ENCODE peak calls at places on chromosome 21, in six cellular contexts. One of them, this sample, is unnamed.

GRCh38 chr21:37450385-37451044 is 83.9 kb downstream of the DYRK1A start:
- DNase-seq in neural progenitor cell: no peak
- DNase-seq in GM23248: peak; percentile 76
- DNase-seq in tibial artery: no peak
- DNase-seq in endodermal cell: no peak
- DNase-seq in left ventricle myocardium inferior: no peak
- DNase-seq in this sample: no peak

GRCh38 chr21:14401217-14401616 is 18.3 kb upstream of the HSPA13 start:
- DNase-seq in left ventricle myocardium inferior: no peak
- DNase-seq in endodermal cell: no peak
- DNase-seq in GM23248: no peak
- DNase-seq in tibial artery: no peak
- DNase-seq in neural progenitor cell: no peak
- DNase-seq in this sample: no peak

GRCh38 chr21:27802816-27803475 is 836.1 kb upstream of the ADAMTS5 start:
- DNase-seq in neural progenitor cell: peak; percentile 67
- DNase-seq in tibial artery: no peak
- DNase-seq in GM23248: peak; percentile 64
- DNase-seq in left ventricle myocardium inferior: no peak
- DNase-seq in endodermal cell: peak; percentile 86
- DNase-seq in this sample: peak; percentile 52

GRCh38 chr21:32329776-32330175 is 31.1 kb downstream of the MRAP start:
- DNase-seq in endodermal cell: peak; percentile 5
- DNase-seq in neural progenitor cell: no peak
- DNase-seq in GM23248: peak; percentile 76
- DNase-seq in left ventricle myocardium inferior: no peak
- DNase-seq in tibial artery: no peak
- DNase-seq in this sample: no peak

GRCh38 chr21:36350282-36350910 is 30.4 kb downstream of the MORC3 start:
- DNase-seq in neural progenitor cell: no peak
- DNase-seq in tibial artery: no peak
- DNase-seq in left ventricle myocardium inferior: no peak
- DNase-seq in endodermal cell: peak; percentile 48
- DNase-seq in GM23248: peak; percentile 69
- DNase-seq in this sample: no peak

GRCh38 chr21:31084689-31085088 is 46.4 kb upstream of the KRTAP19-8 start:
- DNase-seq in tibial artery: no peak
- DNase-seq in endodermal cell: no peak
- DNase-seq in neural progenitor cell: no peak
- DNase-seq in GM23248: no peak
- DNase-seq in left ventricle myocardium inferior: no peak
- DNase-seq in this sample: no peak

GRCh38 chr21:25927195-25927880 is 192.6 kb downstream of the GABPA start:
- DNase-seq in GM23248: no peak
- DNase-seq in tibial artery: no peak
- DNase-seq in endodermal cell: no peak
- DNase-seq in left ventricle myocardium inferior: no peak
- DNase-seq in neural progenitor cell: no peak
- DNase-seq in this sample: no peak

GRCh38 chr21:32468567-32469175 is 56.2 kb downstream of the EVA1C start:
- DNase-seq in tibial artery: no peak
- DNase-seq in left ventricle myocardium inferior: no peak
- DNase-seq in neural progenitor cell: no peak
- DNase-seq in GM23248: no peak
- DNase-seq in endodermal cell: no peak
- DNase-seq in this sample: no peak

GRCh38 chr21:37700641-37701202 is 215.5 kb downstream of the KCNJ6 start:
- DNase-seq in tibial artery: no peak
- DNase-seq in neural progenitor cell: peak; percentile 74
- DNase-seq in GM23248: peak; percentile 84
- DNase-seq in left ventricle myocardium inferior: no peak
- DNase-seq in endodermal cell: peak; percentile 75
- DNase-seq in this sample: peak; percentile 88

GRCh38 chr21:14683021-14683420 is 136.9 kb upstream of the SAMSN1 start:
- DNase-seq in neural progenitor cell: no peak
- DNase-seq in GM23248: no peak
- DNase-seq in endodermal cell: no peak
- DNase-seq in tibial artery: no peak
- DNase-seq in left ventricle myocardium inferior: no peak
- DNase-seq in this sample: no peak

GRCh38 chr21:31671931-31672330 is 12.4 kb downstream of the SOD1 start:
- DNase-seq in GM23248: no peak
- DNase-seq in left ventricle myocardium inferior: no peak
- DNase-seq in tibial artery: no peak
- DNase-seq in neural progenitor cell: peak; percentile 29
- DNase-seq in endodermal cell: no peak
- DNase-seq in this sample: peak; percentile 58

GRCh38 chr21:42272984-42273600 is 42.1 kb downstream of the TFF3 start:
- DNase-seq in tibial artery: no peak
- DNase-seq in endodermal cell: no peak
- DNase-seq in left ventricle myocardium inferior: no peak
- DNase-seq in neural progenitor cell: no peak
- DNase-seq in GM23248: no peak
- DNase-seq in this sample: peak; percentile 66
- H3K36me3 ChIP-seq in tibial artery: no peaks in the 10 kb centered on the region
- H3K36me3 ChIP-seq in endodermal cell: no peaks in the 10 kb centered on the region
- H3K36me3 ChIP-seq in left ventricle myocardium inferior: peaks cover 39% of the 10 kb centered on the region
- H3K36me3 ChIP-seq in neural progenitor cell: no peaks in the 10 kb centered on the region
- H3K36me3 ChIP-seq in GM23248: no peaks in the 10 kb centered on the region
- H3K36me3 ChIP-seq in this sample: no peaks in the 10 kb centered on the region

GRCh38 chr21:46667191-46667734 is 31.8 kb downstream of the PRMT2 start:
- DNase-seq in endodermal cell: peak; percentile 76
- DNase-seq in tibial artery: no peak
- DNase-seq in neural progenitor cell: peak; percentile 58
- DNase-seq in GM23248: peak; percentile 43
- DNase-seq in left ventricle myocardium inferior: no peak
- DNase-seq in this sample: peak; percentile 80
- H3K4me3 ChIP-seq in endodermal cell: peak overlapping the region; percentile 87
- H3K4me3 ChIP-seq in tibial artery: peak overlapping the region; percentile 32
- H3K4me3 ChIP-seq in neural progenitor cell: peak overlapping the region; percentile 63
- H3K4me3 ChIP-seq in GM23248: peak overlapping the region; percentile 81
- H3K4me3 ChIP-seq in left ventricle myocardium inferior: peak overlapping the region; percentile 64
- H3K4me3 ChIP-seq in this sample: peak overlapping the region; percentile 70

DNA sequence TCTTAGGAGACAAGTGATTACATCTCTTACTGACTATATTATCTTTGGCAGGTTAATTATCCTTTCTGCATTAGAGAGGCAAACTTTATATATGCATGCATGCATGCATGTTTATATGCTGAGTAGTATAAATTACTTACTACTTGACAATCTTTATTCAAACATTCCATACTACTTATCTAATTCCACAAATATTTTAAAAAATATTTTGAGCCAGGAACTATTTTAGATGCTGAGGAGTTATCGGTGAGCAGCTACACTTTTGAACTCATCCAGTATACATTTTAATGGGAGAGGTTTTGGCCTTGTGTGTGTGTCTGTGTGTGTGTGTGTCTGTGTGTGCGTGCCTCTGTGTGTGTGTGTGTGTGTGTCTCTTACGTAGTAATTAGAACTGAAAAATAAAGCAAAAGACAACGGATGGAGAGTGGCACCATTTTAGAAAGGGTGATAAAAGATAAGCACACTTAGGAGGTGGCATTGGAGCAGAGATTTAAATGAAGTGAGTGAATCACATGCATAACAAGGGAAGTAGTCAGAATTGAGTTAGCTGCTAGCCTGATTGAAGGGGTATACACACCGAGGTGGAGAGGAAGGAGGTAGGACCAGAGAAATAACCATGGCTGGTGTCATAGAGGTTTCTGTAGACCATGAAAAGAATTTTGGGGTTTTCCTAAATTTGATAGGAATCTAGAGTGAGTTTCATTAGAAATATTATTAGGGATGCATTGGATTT is 1488.4 kb downstream of the MRPL39 start:
- DNase-seq in left ventricle myocardium inferior: no peak
- DNase-seq in tibial artery: no peak
- DNase-seq in endodermal cell: no peak
- DNase-seq in GM23248: no peak
- DNase-seq in neural progenitor cell: no peak
- DNase-seq in this sample: peak; percentile 2
- H3K36me3 ChIP-seq in left ventricle myocardium inferior: no peaks in the 10 kb centered on the region
- H3K36me3 ChIP-seq in tibial artery: no peaks in the 10 kb centered on the region
- H3K36me3 ChIP-seq in endodermal cell: no peaks in the 10 kb centered on the region
- H3K36me3 ChIP-seq in GM23248: no peaks in the 10 kb centered on the region
- H3K36me3 ChIP-seq in neural progenitor cell: no peaks in the 10 kb centered on the region
- H3K36me3 ChIP-seq in this sample: no peaks in the 10 kb centered on the region

GRCh38 chr21:43842742-43843141 is 22.3 kb upstream of the AGPAT3 start:
- DNase-seq in tibial artery: no peak
- DNase-seq in GM23248: no peak
- DNase-seq in left ventricle myocardium inferior: no peak
- DNase-seq in neural progenitor cell: no peak
- DNase-seq in endodermal cell: no peak
- DNase-seq in this sample: no peak
- H3K4me3 ChIP-seq in tibial artery: no peak overlapping the region
- H3K4me3 ChIP-seq in GM23248: no peak overlapping the region
- H3K4me3 ChIP-seq in left ventricle myocardium inferior: no peak overlapping the region
- H3K4me3 ChIP-seq in neural progenitor cell: no peak overlapping the region
- H3K4me3 ChIP-seq in endodermal cell: no peak overlapping the region
- H3K4me3 ChIP-seq in this sample: no peak overlapping the region

GRCh38 chr21:45475004-45475685 is 67.1 kb downstream of the SLC19A1 start:
- DNase-seq in endodermal cell: no peak
- DNase-seq in neural progenitor cell: no peak
- DNase-seq in left ventricle myocardium inferior: no peak
- DNase-seq in GM23248: no peak
- DNase-seq in tibial artery: no peak
- DNase-seq in this sample: no peak

GRCh38 chr21:45478115-45478801 is 64.0 kb downstream of the SLC19A1 start:
- DNase-seq in left ventricle myocardium inferior: peak; percentile 71
- DNase-seq in GM23248: peak; percentile 80
- DNase-seq in neural progenitor cell: peak; percentile 73
- DNase-seq in endodermal cell: peak; percentile 93
- DNase-seq in tibial artery: peak; percentile 51
- DNase-seq in this sample: peak; percentile 96

GRCh38 chr21:45475797-45476570 is 66.3 kb downstream of the SLC19A1 start:
- DNase-seq in tibial artery: no peak
- DNase-seq in endodermal cell: no peak
- DNase-seq in left ventricle myocardium inferior: no peak
- DNase-seq in GM23248: no peak
- DNase-seq in neural progenitor cell: no peak
- DNase-seq in this sample: no peak

GRCh38 chr21:45477176-45478114 is 64.8 kb downstream of the SLC19A1 start:
- DNase-seq in endodermal cell: no peak
- DNase-seq in left ventricle myocardium inferior: no peak
- DNase-seq in GM23248: no peak
- DNase-seq in neural progenitor cell: no peak
- DNase-seq in tibial artery: no peak
- DNase-seq in this sample: no peak

GRCh38 chr21:45476582-45476981 is 65.7 kb downstream of the SLC19A1 start:
- DNase-seq in GM23248: no peak
- DNase-seq in endodermal cell: no peak
- DNase-seq in neural progenitor cell: no peak
- DNase-seq in tibial artery: no peak
- DNase-seq in left ventricle myocardium inferior: no peak
- DNase-seq in this sample: no peak
- H3K36me3 ChIP-seq in GM23248: no peaks in the 10 kb centered on the region
- H3K36me3 ChIP-seq in endodermal cell: peaks cover 73% of the 10 kb centered on the region
- H3K36me3 ChIP-seq in neural progenitor cell: no peaks in the 10 kb centered on the region
- H3K36me3 ChIP-seq in tibial artery: peaks cover 59% of the 10 kb centered on the region
- H3K36me3 ChIP-seq in left ventricle myocardium inferior: peaks cover 59% of the 10 kb centered on the region
- H3K36me3 ChIP-seq in this sample: peaks cover 27% of the 10 kb centered on the region

This sample was measured in H7.